ENCODE peak calls at places on chromosomes 2 and 18, in eight cellular contexts. B, V, L, R, Y, W, I and M are unnamed samples.

GRCh38 chr18:44679056-44679911 is 1.4 kb upstream of the SETBP1 start:
- DNase-seq in B (peak; percentile 92), V (peak; percentile 79), L (peak; percentile 94), R (peak; percentile 93), Y (peak; percentile 83), W (peak; percentile 87), I (peak; percentile 88), M (peak; percentile 87)

GRCh38 chr18:50982802-50983179 is 15.0 kb downstream of the ELAC1 start:
- DNase-seq in B (no peak), V (no peak), L (no peak), R (no peak), Y (no peak), W (no peak), I (no peak), M (no peak)

GRCh38 chr18:59459352-59460059 is 100.4 kb upstream of the LMAN1 start:
- DNase-seq in B (peak; percentile 33), V (peak; percentile 27), L (no peak), R (peak; percentile 62), Y (no peak), W (no peak), I (no peak), M (no peak)

GRCh38 chr2:15313657-15314056 is 247.5 kb downstream of the NBAS start:
- DNase-seq in B (no peak), V (peak; percentile 29), L (no peak), R (no peak), Y (no peak), W (no peak), I (no peak), M (no peak)

GRCh38 chr2:12765203-12765602 is 48.5 kb downstream of the TRIB2 start:
- DNase-seq in B (no peak), V (no peak), L (no peak), R (no peak), Y (no peak), W (no peak), I (no peak), M (no peak)

GRCh38 chr18:52288403-52289004 is 51.5 kb upstream of the DCC start:
- DNase-seq in B (peak; percentile 61), V (peak; percentile 2), L (no peak), R (peak; percentile 53), Y (no peak), W (peak; percentile 22), I (peak; percentile 23), M (no peak)

GRCh38 chr18:60534539-60534938 is 162.0 kb upstream of the MC4R start:
- DNase-seq in B (no peak), V (no peak), L (no peak), R (no peak), Y (no peak), W (no peak), I (no peak), M (no peak)

GRCh38 chr2:51222106-51222505 is 190.2 kb upstream of the NRXN1 start:
- DNase-seq in B (no peak), V (no peak), L (no peak), R (no peak), Y (no peak), W (no peak), I (no peak), M (no peak)

GRCh38 chr2:124879615-124880014 is 854.5 kb downstream of the CNTNAP5 start:
- DNase-seq in B (no peak), V (no peak), L (no peak), R (no peak), Y (no peak), W (no peak), I (no peak), M (no peak)

GRCh38 chr2:195425328-195425727 is 231.7 kb upstream of the SLC39A10 start:
- DNase-seq in B (no peak), V (no peak), L (no peak), R (no peak), Y (no peak), W (no peak), I (no peak), M (no peak)

GRCh38 chr2:185381631-185382030 is 357.0 kb upstream of the FSIP2 start:
- DNase-seq in B (no peak), V (no peak), L (no peak), R (no peak), Y (no peak), W (no peak), I (no peak), M (no peak)

GRCh38 chr2:126444511-126444910 is 211.4 kb upstream of the GYPC start:
- DNase-seq in B (no peak), V (no peak), L (no peak), R (no peak), Y (no peak), W (no peak), I (no peak), M (no peak)

GRCh38 chr2:224749136-224749535 is 33.0 kb upstream of the CCDC195 start:
- DNase-seq in B (peak; percentile 32), V (no peak), L (no peak), R (no peak), Y (no peak), W (no peak), I (no peak), M (no peak)

GRCh38 chr2:227415538-227416424 is 28.0 kb upstream of the SCYGR1 start:
- DNase-seq in B (no peak), V (no peak), L (peak; percentile 69), R (no peak), Y (no peak), W (peak; percentile 49), I (no peak), M (peak; percentile 43)

GRCh38 chr2:181778621-181779195 is 98.4 kb upstream of the NEUROD1 start:
- DNase-seq in B (no peak), V (no peak), L (no peak), R (no peak), Y (no peak), W (no peak), I (no peak), M (no peak)

GRCh38 chr2:26585966-26586365 is 55.2 kb downstream of the CIB4 start:
- DNase-seq in B (no peak), V (no peak), L (peak; percentile 48), R (no peak), Y (no peak), W (no peak), I (no peak), M (no peak)
- H3K4me3 ChIP-seq in B (no peak overlapping the region), V (no peak overlapping the region), L (no peak overlapping the region), R (no peak overlapping the region), Y (no peak overlapping the region), W (no peak overlapping the region), I (no peak overlapping the region), M (no peak overlapping the region)

GRCh38 chr2:188382107-188382506 is 90.4 kb downstream of the GULP1 start:
- DNase-seq in B (peak; percentile 19), V (no peak), L (no peak), R (no peak), Y (no peak), W (no peak), I (no peak), M (no peak)
- H3K27ac ChIP-seq in B (no peak overlapping the region), V (no peak overlapping the region), L (no peak overlapping the region), R (peak overlapping the region; percentile 74), Y (peak overlapping the region; percentile 33), W (no peak overlapping the region), I (peak overlapping the region; percentile 3), M (peak overlapping the region; percentile 14)

GRCh38 chr2:236561874-236562273 is 7.8 kb upstream of the ACKR3 start:
- DNase-seq in B (no peak), V (no peak), L (no peak), R (no peak), Y (no peak), W (no peak), I (no peak), M (no peak)
- H3K4me1 ChIP-seq in B (no peaks in the 10 kb centered on the region), V (no peaks in the 10 kb centered on the region), L (peaks cover 5% of the 10 kb centered on the region), R (peaks cover under 1% of the 10 kb centered on the region), Y (peaks cover under 1% of the 10 kb centered on the region), W (no peaks in the 10 kb centered on the region), I (no peaks in the 10 kb centered on the region), M (peaks cover 1% of the 10 kb centered on the region)

DNA sequence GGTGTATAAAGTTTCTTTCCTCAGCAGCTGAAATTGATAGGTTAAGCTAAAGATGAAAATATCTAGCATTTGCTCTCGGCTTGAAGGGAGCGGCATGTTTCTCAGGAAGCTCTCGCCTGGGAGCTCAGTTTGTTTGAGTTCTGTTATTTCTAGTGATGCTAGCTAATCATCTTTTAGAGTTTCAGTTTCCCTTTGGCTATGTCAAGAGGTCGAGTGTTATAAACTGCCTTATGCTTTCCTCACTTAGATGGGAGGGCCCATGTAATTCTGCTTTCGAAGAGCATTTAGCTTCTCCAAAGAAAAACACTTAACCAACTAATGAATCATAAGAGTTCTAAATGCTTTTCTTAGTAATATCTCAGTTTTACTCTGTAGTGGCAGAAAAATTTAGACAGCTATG is 33.6 kb downstream of the PLCL1 start:
- DNase-seq in B (no peak), V (no peak), L (no peak), R (no peak), Y (no peak), W (no peak), I (no peak), M (peak; percentile 22)
- H3K4me3 ChIP-seq in B (no peak overlapping the region), V (no peak overlapping the region), L (peak overlapping the region; percentile 2), R (no peak overlapping the region), Y (peak overlapping the region; percentile 20), W (no peak overlapping the region), I (no peak overlapping the region), M (no peak overlapping the region)

GRCh38 chr18:73340135-73340934 is 472.5 kb upstream of the NETO1 start:
- DNase-seq in B (no peak), V (no peak), L (no peak), R (no peak), Y (no peak), W (no peak), I (no peak), M (no peak)
- H3K27ac ChIP-seq in B (no peak overlapping the region), V (no peak overlapping the region), L (no peak overlapping the region), R (no peak overlapping the region), Y (no peak overlapping the region), W (no peak overlapping the region), I (no peak overlapping the region), M (no peak overlapping the region)

DNA sequence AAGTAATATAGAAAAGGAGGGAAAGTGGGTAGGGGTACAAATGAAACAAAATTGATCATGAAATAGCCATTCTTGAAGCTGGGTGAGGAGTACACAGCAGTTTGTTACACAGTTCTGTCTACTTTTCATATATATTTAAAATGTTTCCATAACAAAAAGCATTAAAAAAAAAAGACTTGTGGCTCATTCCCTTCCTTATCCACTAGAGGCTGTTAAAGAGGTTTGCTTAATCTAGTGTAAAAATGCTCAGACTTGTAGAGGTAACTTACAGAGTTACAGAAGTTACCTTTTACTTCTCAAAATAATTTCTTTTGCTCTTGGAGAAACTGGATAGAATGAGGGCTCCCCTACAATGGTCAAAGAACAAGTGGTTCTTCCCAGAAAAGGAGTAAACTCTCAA is 8.1 kb upstream of the WIPF1 start:
- DNase-seq in B (no peak), V (no peak), L (no peak), R (no peak), Y (no peak), W (no peak), I (no peak), M (no peak)
- H3K4me1 ChIP-seq in B (no peaks in the 10 kb centered on the region), V (peaks cover 7% of the 10 kb centered on the region), L (peaks cover 43% of the 10 kb centered on the region), R (peaks cover 5% of the 10 kb centered on the region), Y (no peaks in the 10 kb centered on the region), W (no peaks in the 10 kb centered on the region), I (no peaks in the 10 kb centered on the region), M (peaks cover 10% of the 10 kb centered on the region)

GRCh38 chr18:72100465-72100864 is 443.7 kb downstream of the CBLN2 start:
- DNase-seq in B (no peak), V (no peak), L (no peak), R (no peak), Y (no peak), W (no peak), I (no peak), M (no peak)
- H3K4me3 ChIP-seq in B (no peak overlapping the region), V (no peak overlapping the region), L (no peak overlapping the region), R (no peak overlapping the region), Y (no peak overlapping the region), W (no peak overlapping the region), I (no peak overlapping the region), M (no peak overlapping the region)